ENCODE peak calls at places on chromosome 19, in eight cellular contexts. M is GDM1, V is neural crest cell, N is H9, F is hypothalamus, Z is GM04504, L is RCC 7860, T is DMS153. C is an unnamed sample.

GRCh38 chr19:32357720-32358119 is 12.3 kb downstream of the ZNF507 start:
- DNase-seq in T (no peak), Z (no peak), M (no peak), F (no peak), V (no peak), L (no peak), N (no peak), C (no peak)

GRCh38 chr19:40416918-40417713 is 3.9 kb upstream of the PRX start:
- DNase-seq in F (no peak), N (no peak), T (no peak), Z (no peak), M (peak), L (peak), V (no peak), C (no peak)

GRCh38 chr19:49469828-49470614 is 4.0 kb upstream of the FLT3LG start:
- DNase-seq in V (no peak), T (no peak), M (peak), L (no peak), F (no peak), N (peak), Z (no peak), C (no peak)

GRCh38 chr19:30968210-30968609 is 381.0 kb downstream of the TSHZ3 start:
- DNase-seq in F (no peak), M (no peak), T (no peak), N (no peak), V (no peak), L (no peak), Z (no peak), C (no peak)

GRCh38 chr19:17496337-17496997 is 15.0 kb upstream of the PGLS start:
- DNase-seq in M (peak), N (peak), V (peak), F (peak), L (peak), T (peak), Z (no peak), C (peak)

GRCh38 chr19:34150558-34150957 is 21.7 kb upstream of the LSM14A start:
- DNase-seq in V (no peak), L (no peak), F (no peak), M (no peak), Z (no peak), N (no peak), T (no peak), C (no peak)

GRCh38 chr19:44003461-44004134 is 841 bp downstream of the ZNF230 start:
- DNase-seq in F (no peak), L (peak), M (no peak), Z (no peak), N (no peak), V (no peak), T (no peak), C (no peak)

GRCh38 chr19:17751103-17751911 is at the start of gene FCHO1:
- DNase-seq in N (no peak), M (no peak), L (no peak), T (no peak), V (no peak), F (peak), Z (no peak), C (no peak)

GRCh38 chr19:12580180-12580694 is 29.0 kb upstream of the ZNF564 start:
- DNase-seq in N (no peak), Z (no peak), L (peak), T (no peak), M (no peak), F (no peak), V (no peak), C (no peak)

GRCh38 chr19:38769635-38770211 is 3.6 kb downstream of the LGALS7 start:
- DNase-seq in N (peak), V (peak), T (peak), Z (peak), F (peak), L (no peak), M (no peak), C (no peak)

GRCh38 chr19:42683917-42684513 is 56.3 kb downstream of the PSG3 start:
- DNase-seq in Z (peak), M (no peak), V (peak), F (no peak), T (no peak), L (peak), N (no peak), C (no peak)

GRCh38 chr19:36032251-36033104 is at the start of gene CLIP3:
- DNase-seq in N (peak), Z (no peak), L (no peak), M (no peak), T (peak), V (peak), F (peak), C (peak)

GRCh38 chr19:4695224-4695731 is 25.1 kb upstream of the MYDGF start:
- DNase-seq in Z (no peak), F (peak), N (no peak), V (no peak), M (no peak), L (no peak), T (no peak), C (no peak)

GRCh38 chr19:29645911-29646310 is 19.4 kb upstream of the PLEKHF1 start:
- DNase-seq in V (no peak), N (no peak), M (peak), T (no peak), F (peak), Z (no peak), L (no peak), C (no peak)

GRCh38 chr19:45069056-45069455 is 7.2 kb downstream of the ZNF296 start:
- DNase-seq in L (no peak), V (no peak), M (no peak), N (peak), Z (no peak), T (no peak), F (no peak), C (no peak)

GRCh38 chr19:38736036-38736412 is 8.2 kb downstream of the CAPN12 start:
- DNase-seq in Z (no peak), N (peak), M (no peak), F (no peak), V (no peak), L (no peak), T (no peak), C (no peak)

GRCh38 chr19:48638831-48639381 is 1.7 kb upstream of the DBP start:
- DNase-seq in F (no peak), L (no peak), Z (no peak), V (no peak), N (peak), T (no peak), M (no peak), C (no peak)

GRCh38 chr19:47352095-47352494 is 3.0 kb downstream of the DHX34 start:
- DNase-seq in N (no peak), L (no peak), V (no peak), T (no peak), M (no peak), Z (no peak), F (no peak), C (no peak)

GRCh38 chr19:15426485-15427349 is 7.9 kb upstream of the AKAP8L start:
- DNase-seq in M (no peak), N (no peak), F (no peak), V (no peak), T (no peak), Z (no peak), L (no peak), C (no peak)

GRCh38 chr19:45591004-45591637 is 6.5 kb upstream of the OPA3 start:
- DNase-seq in M (peak), L (no peak), V (peak), F (peak), Z (no peak), T (peak), N (peak), C (peak)

GRCh38 chr19:45187421-45188100 is 9.0 kb downstream of the BLOC1S3 start:
- DNase-seq in Z (no peak), M (peak), L (no peak), V (no peak), F (no peak), T (peak), N (peak), C (peak)

GRCh38 chr19:7918615-7919421 is 1.3 kb upstream of the SNAPC2 start:
- DNase-seq in T (no peak), L (no peak), M (no peak), Z (no peak), N (no peak), V (no peak), F (no peak), C (no peak)

GRCh38 chr19:45668342-45668871 is 386 bp downstream of the GIPR start:
- DNase-seq in V (no peak), M (no peak), N (no peak), L (no peak), F (peak), Z (no peak), T (no peak), C (no peak)

C was measured in NCI-H526 treated with DMSO at 0.1 percent for 48 hours.